ENCODE peak calls at places on chromosomes 6 and 20, in nine cellular contexts. One of them, this sample, is unnamed.

GRCh38 chr20:24720957-24721356 is 228.1 kb upstream of the CST7 start:
- DNase-seq in fibroblast of mammary gland: no peak
- DNase-seq in AG04450: no peak
- DNase-seq in GM06990: no peak
- DNase-seq in progenitor cell of endocrine pancreas: no peak
- DNase-seq in colonic mucosa: no peak
- DNase-seq in glutamatergic neuron: no peak
- DNase-seq in GM20000: no peak
- DNase-seq in GM12865: no peak
- DNase-seq in this sample: no peak

GRCh38 chr20:22921595-22922421 is 113.3 kb upstream of the SSTR4 start:
- DNase-seq in progenitor cell of endocrine pancreas: no peak
- DNase-seq in AG04450: no peak
- DNase-seq in glutamatergic neuron: no peak
- DNase-seq in fibroblast of mammary gland: peak; percentile 69
- DNase-seq in GM06990: no peak
- DNase-seq in GM12865: no peak
- DNase-seq in GM20000: no peak
- DNase-seq in colonic mucosa: no peak
- DNase-seq in this sample: no peak

GRCh38 chr6:101439790-101440189 is 46.3 kb downstream of the GRIK2 start:
- DNase-seq in colonic mucosa: no peak
- DNase-seq in GM12865: no peak
- DNase-seq in glutamatergic neuron: no peak
- DNase-seq in fibroblast of mammary gland: peak; percentile 5
- DNase-seq in GM06990: no peak
- DNase-seq in progenitor cell of endocrine pancreas: no peak
- DNase-seq in GM20000: no peak
- DNase-seq in AG04450: no peak
- DNase-seq in this sample: no peak

GRCh38 chr20:1671891-1672669 is 14.5 kb upstream of the SIRPG start:
- DNase-seq in GM20000: no peak
- DNase-seq in GM12865: no peak
- DNase-seq in GM06990: no peak
- DNase-seq in AG04450: no peak
- DNase-seq in progenitor cell of endocrine pancreas: no peak
- DNase-seq in fibroblast of mammary gland: no peak
- DNase-seq in colonic mucosa: no peak
- DNase-seq in glutamatergic neuron: no peak
- DNase-seq in this sample: no peak

GRCh38 chr20:47360489-47361267 is 4.2 kb upstream of the ZMYND8 start:
- DNase-seq in glutamatergic neuron: peak; percentile 70
- DNase-seq in GM06990: peak; percentile 62
- DNase-seq in GM12865: peak; percentile 64
- DNase-seq in AG04450: peak; percentile 90
- DNase-seq in fibroblast of mammary gland: peak; percentile 92
- DNase-seq in colonic mucosa: peak; percentile 76
- DNase-seq in GM20000: peak; percentile 41
- DNase-seq in progenitor cell of endocrine pancreas: no peak
- DNase-seq in this sample: no peak

GRCh38 chr20:20525756-20526155 is 157.9 kb downstream of the INSM1 start:
- DNase-seq in GM06990: no peak
- DNase-seq in fibroblast of mammary gland: no peak
- DNase-seq in glutamatergic neuron: no peak
- DNase-seq in colonic mucosa: no peak
- DNase-seq in AG04450: no peak
- DNase-seq in GM12865: no peak
- DNase-seq in GM20000: no peak
- DNase-seq in progenitor cell of endocrine pancreas: no peak
- DNase-seq in this sample: no peak

GRCh38 chr20:31861346-31862156 is 8.8 kb downstream of the DUSP15 start:
- DNase-seq in fibroblast of mammary gland: no peak
- DNase-seq in progenitor cell of endocrine pancreas: peak; percentile 85
- DNase-seq in glutamatergic neuron: peak; percentile 100
- DNase-seq in AG04450: no peak
- DNase-seq in GM12865: peak; percentile 86
- DNase-seq in GM06990: peak; percentile 83
- DNase-seq in GM20000: peak; percentile 95
- DNase-seq in colonic mucosa: peak; percentile 64
- DNase-seq in this sample: peak; percentile 63

GRCh38 chr6:133159269-133159795 is 81.8 kb upstream of the EYA4 start:
- DNase-seq in AG04450: no peak
- DNase-seq in glutamatergic neuron: no peak
- DNase-seq in fibroblast of mammary gland: no peak
- DNase-seq in GM06990: no peak
- DNase-seq in GM20000: no peak
- DNase-seq in GM12865: no peak
- DNase-seq in colonic mucosa: no peak
- DNase-seq in progenitor cell of endocrine pancreas: no peak
- DNase-seq in this sample: no peak

GRCh38 chr6:167559675-167560479 is 235.0 kb downstream of the TTLL2 start:
- DNase-seq in fibroblast of mammary gland: no peak
- DNase-seq in glutamatergic neuron: no peak
- DNase-seq in GM20000: no peak
- DNase-seq in GM06990: no peak
- DNase-seq in AG04450: no peak
- DNase-seq in GM12865: no peak
- DNase-seq in colonic mucosa: peak; percentile 49
- DNase-seq in progenitor cell of endocrine pancreas: no peak
- DNase-seq in this sample: no peak

GRCh38 chr6:143427109-143427817 is 23.2 kb downstream of the ADAT2 start:
- DNase-seq in progenitor cell of endocrine pancreas: peak; percentile 75
- DNase-seq in AG04450: peak; percentile 79
- DNase-seq in GM06990: peak; percentile 72
- DNase-seq in GM12865: peak; percentile 82
- DNase-seq in GM20000: peak; percentile 68
- DNase-seq in fibroblast of mammary gland: peak; percentile 86
- DNase-seq in colonic mucosa: peak; percentile 60
- DNase-seq in glutamatergic neuron: peak; percentile 88
- DNase-seq in this sample: peak; percentile 63

GRCh38 chr6:14968056-14968643 is 277.7 kb upstream of the JARID2 start:
- DNase-seq in GM12865: no peak
- DNase-seq in progenitor cell of endocrine pancreas: no peak
- DNase-seq in GM06990: no peak
- DNase-seq in fibroblast of mammary gland: no peak
- DNase-seq in AG04450: no peak
- DNase-seq in GM20000: no peak
- DNase-seq in colonic mucosa: no peak
- DNase-seq in glutamatergic neuron: no peak
- DNase-seq in this sample: no peak

GRCh38 chr6:41684311-41685182 is 46.3 kb downstream of the MDFI start:
- DNase-seq in GM06990: no peak
- DNase-seq in GM12865: no peak
- DNase-seq in GM20000: no peak
- DNase-seq in colonic mucosa: no peak
- DNase-seq in fibroblast of mammary gland: no peak
- DNase-seq in AG04450: no peak
- DNase-seq in glutamatergic neuron: no peak
- DNase-seq in progenitor cell of endocrine pancreas: no peak
- DNase-seq in this sample: no peak
- TF ChIP-seq CTCF in GM06990: no peak
- TF ChIP-seq CTCF in GM12865: no peak
- TF ChIP-seq CTCF in GM20000: no peak
- TF ChIP-seq CTCF in colonic mucosa: no peak
- TF ChIP-seq CTCF in fibroblast of mammary gland: no peak
- TF ChIP-seq CTCF in AG04450: no peak
- TF ChIP-seq CTCF in glutamatergic neuron: no peak
- TF ChIP-seq CTCF in progenitor cell of endocrine pancreas: no peak
- TF ChIP-seq CTCF in this sample: no peak

GRCh38 chr20:63238491-63239126 is 2.9 kb downstream of the BIRC7 start:
- DNase-seq in GM12865: no peak
- DNase-seq in colonic mucosa: no peak
- DNase-seq in GM06990: no peak
- DNase-seq in AG04450: no peak
- DNase-seq in progenitor cell of endocrine pancreas: no peak
- DNase-seq in GM20000: no peak
- DNase-seq in glutamatergic neuron: peak; percentile 29
- DNase-seq in fibroblast of mammary gland: no peak
- DNase-seq in this sample: no peak
- TF ChIP-seq CTCF in GM12865: no peak
- TF ChIP-seq CTCF in colonic mucosa: no peak
- TF ChIP-seq CTCF in GM06990: peak; percentile 3
- TF ChIP-seq CTCF in AG04450: no peak
- TF ChIP-seq CTCF in progenitor cell of endocrine pancreas: no peak
- TF ChIP-seq CTCF in GM20000: no peak
- TF ChIP-seq CTCF in glutamatergic neuron: no peak
- TF ChIP-seq CTCF in fibroblast of mammary gland: no peak
- TF ChIP-seq CTCF in this sample: no peak

GRCh38 chr6:107116328-107116892 is 1.1 kb upstream of the BEND3 start:
- DNase-seq in colonic mucosa: peak; percentile 73
- DNase-seq in AG04450: no peak
- DNase-seq in fibroblast of mammary gland: no peak
- DNase-seq in GM12865: peak; percentile 49
- DNase-seq in GM20000: peak; percentile 59
- DNase-seq in glutamatergic neuron: peak; percentile 61
- DNase-seq in progenitor cell of endocrine pancreas: no peak
- DNase-seq in GM06990: no peak
- DNase-seq in this sample: no peak
- TF ChIP-seq CTCF in colonic mucosa: no peak
- TF ChIP-seq CTCF in AG04450: peak; percentile 37
- TF ChIP-seq CTCF in fibroblast of mammary gland: peak; percentile 16
- TF ChIP-seq CTCF in GM12865: no peak
- TF ChIP-seq CTCF in GM20000: no peak
- TF ChIP-seq CTCF in glutamatergic neuron: peak; percentile 16
- TF ChIP-seq CTCF in progenitor cell of endocrine pancreas: peak; percentile 34
- TF ChIP-seq CTCF in GM06990: no peak
- TF ChIP-seq CTCF in this sample: no peak

GRCh38 chr20:62628691-62629090 is 13.6 kb upstream of the SLCO4A1 start:
- DNase-seq in progenitor cell of endocrine pancreas: no peak
- DNase-seq in AG04450: no peak
- DNase-seq in colonic mucosa: no peak
- DNase-seq in GM06990: no peak
- DNase-seq in GM12865: no peak
- DNase-seq in fibroblast of mammary gland: no peak
- DNase-seq in GM20000: no peak
- DNase-seq in glutamatergic neuron: no peak
- DNase-seq in this sample: no peak
- TF ChIP-seq CTCF in progenitor cell of endocrine pancreas: no peak
- TF ChIP-seq CTCF in AG04450: no peak
- TF ChIP-seq CTCF in colonic mucosa: no peak
- TF ChIP-seq CTCF in GM06990: no peak
- TF ChIP-seq CTCF in GM12865: no peak
- TF ChIP-seq CTCF in fibroblast of mammary gland: no peak
- TF ChIP-seq CTCF in GM20000: no peak
- TF ChIP-seq CTCF in glutamatergic neuron: no peak
- TF ChIP-seq CTCF in this sample: no peak

DNA sequence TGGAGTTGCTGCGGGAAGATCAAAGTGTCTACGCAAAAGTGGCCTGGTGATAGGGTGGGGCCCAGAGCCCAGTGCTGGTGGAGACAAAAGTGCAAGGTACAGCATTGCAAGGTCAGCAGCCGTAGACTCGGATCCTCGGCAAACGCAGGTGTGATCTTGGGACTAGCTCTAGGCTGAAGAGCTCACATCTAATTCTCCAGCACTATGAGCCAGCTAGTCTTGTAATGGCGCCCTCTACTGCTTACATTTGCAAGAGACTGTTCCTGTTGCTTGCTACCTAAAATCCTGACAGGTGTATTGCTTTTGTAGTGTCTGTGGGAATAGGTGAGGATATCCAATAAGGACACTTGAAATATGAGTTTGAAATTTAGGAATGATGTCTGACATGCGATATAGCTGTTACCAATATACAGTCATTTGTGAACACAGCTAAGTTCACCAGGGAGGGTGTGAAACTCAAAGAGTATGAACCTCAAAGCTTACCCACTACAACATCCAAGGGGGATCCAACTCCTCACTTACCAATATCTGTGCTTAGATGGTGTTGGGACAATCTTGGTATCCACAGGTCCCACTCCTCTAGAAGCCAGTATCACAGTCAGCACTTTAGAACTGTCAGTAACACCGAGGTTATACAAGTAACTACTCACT is 58.4 kb downstream of the PDE7B start:
- DNase-seq in colonic mucosa: peak; percentile 69
- DNase-seq in GM12865: peak; percentile 82
- DNase-seq in fibroblast of mammary gland: peak; percentile 71
- DNase-seq in GM20000: peak; percentile 70
- DNase-seq in progenitor cell of endocrine pancreas: peak; percentile 19
- DNase-seq in glutamatergic neuron: peak; percentile 23
- DNase-seq in AG04450: no peak
- DNase-seq in GM06990: peak; percentile 20
- DNase-seq in this sample: peak; percentile 17
- TF ChIP-seq CTCF in colonic mucosa: peak; percentile 53
- TF ChIP-seq CTCF in GM12865: peak; percentile 77
- TF ChIP-seq CTCF in fibroblast of mammary gland: peak; percentile 67
- TF ChIP-seq CTCF in GM20000: peak; percentile 71
- TF ChIP-seq CTCF in progenitor cell of endocrine pancreas: peak; percentile 68
- TF ChIP-seq CTCF in glutamatergic neuron: peak; percentile 49
- TF ChIP-seq CTCF in AG04450: peak; percentile 31
- TF ChIP-seq CTCF in GM06990: peak; percentile 64
- TF ChIP-seq CTCF in this sample: peak; percentile 83

DNA sequence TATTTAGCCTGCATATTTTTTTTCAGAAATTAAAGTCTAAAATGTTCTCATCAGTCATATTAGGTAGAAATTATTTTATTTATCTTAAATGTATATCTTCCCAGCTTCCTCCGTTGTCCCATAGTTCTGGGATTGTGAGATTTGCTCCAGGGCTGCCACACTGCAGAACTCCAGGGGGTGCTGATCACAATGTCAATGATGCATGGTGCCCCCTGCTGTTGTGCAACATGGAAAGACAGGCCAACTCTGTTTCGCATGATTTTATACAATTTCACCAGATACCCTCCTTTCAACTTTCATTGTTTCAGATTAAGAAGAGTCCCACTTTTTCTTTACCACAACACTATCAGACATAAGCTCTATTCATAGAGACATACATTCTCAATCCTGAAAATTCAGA is 35.9 kb downstream of the ID4 start:
- DNase-seq in fibroblast of mammary gland: peak; percentile 5
- DNase-seq in progenitor cell of endocrine pancreas: no peak
- DNase-seq in GM12865: no peak
- DNase-seq in GM20000: no peak
- DNase-seq in AG04450: no peak
- DNase-seq in colonic mucosa: no peak
- DNase-seq in GM06990: no peak
- DNase-seq in glutamatergic neuron: peak; percentile 40
- DNase-seq in this sample: no peak
- TF ChIP-seq CTCF in fibroblast of mammary gland: no peak
- TF ChIP-seq CTCF in progenitor cell of endocrine pancreas: peak; percentile 39
- TF ChIP-seq CTCF in GM12865: no peak
- TF ChIP-seq CTCF in GM20000: no peak
- TF ChIP-seq CTCF in AG04450: no peak
- TF ChIP-seq CTCF in colonic mucosa: no peak
- TF ChIP-seq CTCF in GM06990: peak; percentile 11
- TF ChIP-seq CTCF in glutamatergic neuron: peak; percentile 29
- TF ChIP-seq CTCF in this sample: no peak

This sample was measured in natural killer cell.